ENCODE peak calls at places on chromosomes 1 and 21, in six cellular contexts. One of them, this sample, is unnamed.
A peak's percentile ranks its signal among the peaks of the same experiment; 100 is the strongest.

GRCh38 chr1:151425103-151425502 is 25.7 kb downstream of the PSMB4 start:
- DNase-seq in naive B cell: no peak
- DNase-seq in HT1080: no peak
- DNase-seq in T-helper 1 cell: no peak
- DNase-seq in NCI-H187 treated with DMSO at 0.1 percent for 48 hours: no peak
- DNase-seq in iris pigment epithelial cell: no peak
- DNase-seq in this sample: no peak

GRCh38 chr1:178931843-178932551 is 61.1 kb upstream of the ANGPTL1 start:
- DNase-seq in naive B cell: no peak
- DNase-seq in HT1080: no peak
- DNase-seq in T-helper 1 cell: no peak
- DNase-seq in NCI-H187 treated with DMSO at 0.1 percent for 48 hours: no peak
- DNase-seq in iris pigment epithelial cell: peak; percentile 81
- DNase-seq in this sample: no peak

GRCh38 chr1:245045087-245045881 is 109.5 kb upstream of the KIF26B start:
- DNase-seq in naive B cell: no peak
- DNase-seq in HT1080: peak; percentile 7
- DNase-seq in T-helper 1 cell: no peak
- DNase-seq in NCI-H187 treated with DMSO at 0.1 percent for 48 hours: no peak
- DNase-seq in iris pigment epithelial cell: no peak
- DNase-seq in this sample: peak; percentile 12

GRCh38 chr1:174291059-174291458 is 131.7 kb downstream of the RABGAP1L start:
- DNase-seq in naive B cell: no peak
- DNase-seq in HT1080: no peak
- DNase-seq in T-helper 1 cell: no peak
- DNase-seq in NCI-H187 treated with DMSO at 0.1 percent for 48 hours: no peak
- DNase-seq in iris pigment epithelial cell: no peak
- DNase-seq in this sample: no peak

GRCh38 chr1:177589166-177589565 is 380.7 kb downstream of the SEC16B start:
- DNase-seq in naive B cell: no peak
- DNase-seq in HT1080: no peak
- DNase-seq in T-helper 1 cell: no peak
- DNase-seq in NCI-H187 treated with DMSO at 0.1 percent for 48 hours: no peak
- DNase-seq in iris pigment epithelial cell: no peak
- DNase-seq in this sample: no peak

GRCh38 chr1:183648042-183648441 is 5.1 kb downstream of the APOBEC4 start:
- DNase-seq in naive B cell: no peak
- DNase-seq in HT1080: no peak
- DNase-seq in T-helper 1 cell: no peak
- DNase-seq in NCI-H187 treated with DMSO at 0.1 percent for 48 hours: no peak
- DNase-seq in iris pigment epithelial cell: no peak
- DNase-seq in this sample: peak; percentile 15

GRCh38 chr1:61588736-61589381 is 136.1 kb downstream of the TM2D1 start:
- DNase-seq in naive B cell: peak; percentile 12
- DNase-seq in HT1080: peak; percentile 59
- DNase-seq in T-helper 1 cell: peak; percentile 44
- DNase-seq in NCI-H187 treated with DMSO at 0.1 percent for 48 hours: no peak
- DNase-seq in iris pigment epithelial cell: peak; percentile 53
- DNase-seq in this sample: peak; percentile 82

GRCh38 chr21:35046880-35047229 is 2.2 kb downstream of the RUNX1 start:
- DNase-seq in naive B cell: no peak
- DNase-seq in HT1080: no peak
- DNase-seq in T-helper 1 cell: no peak
- DNase-seq in NCI-H187 treated with DMSO at 0.1 percent for 48 hours: no peak
- DNase-seq in iris pigment epithelial cell: peak; percentile 83
- DNase-seq in this sample: no peak

GRCh38 chr1:32753532-32754281 is 51.1 kb upstream of the SYNC start:
- DNase-seq in naive B cell: peak; percentile 72
- DNase-seq in HT1080: no peak
- DNase-seq in T-helper 1 cell: peak; percentile 53
- DNase-seq in NCI-H187 treated with DMSO at 0.1 percent for 48 hours: no peak
- DNase-seq in iris pigment epithelial cell: peak; percentile 47
- DNase-seq in this sample: peak; percentile 87

GRCh38 chr1:234608720-234609527 is 1.1 kb downstream of the IRF2BP2 start:
- DNase-seq in naive B cell: peak; percentile 81
- DNase-seq in HT1080: peak; percentile 40
- DNase-seq in T-helper 1 cell: peak; percentile 78
- DNase-seq in NCI-H187 treated with DMSO at 0.1 percent for 48 hours: no peak
- DNase-seq in iris pigment epithelial cell: peak; percentile 67
- DNase-seq in this sample: no peak

GRCh38 chr21:42578034-42578433 is 64.4 kb downstream of the SLC37A1 start:
- DNase-seq in naive B cell: no peak
- DNase-seq in HT1080: no peak
- DNase-seq in T-helper 1 cell: no peak
- DNase-seq in NCI-H187 treated with DMSO at 0.1 percent for 48 hours: no peak
- DNase-seq in iris pigment epithelial cell: no peak
- DNase-seq in this sample: no peak

GRCh38 chr1:179047637-179048002 is 21.9 kb downstream of the FAM20B start:
- DNase-seq in naive B cell: no peak
- DNase-seq in HT1080: no peak
- DNase-seq in T-helper 1 cell: no peak
- DNase-seq in NCI-H187 treated with DMSO at 0.1 percent for 48 hours: peak; percentile 99
- DNase-seq in iris pigment epithelial cell: no peak
- DNase-seq in this sample: peak; percentile 24

GRCh38 chr1:101216623-101217022 is 20.2 kb upstream of the S1PR1 start:
- DNase-seq in naive B cell: no peak
- DNase-seq in HT1080: no peak
- DNase-seq in T-helper 1 cell: no peak
- DNase-seq in NCI-H187 treated with DMSO at 0.1 percent for 48 hours: no peak
- DNase-seq in iris pigment epithelial cell: no peak
- DNase-seq in this sample: no peak

GRCh38 chr1:213055767-213056166 is 4.7 kb downstream of the RPS6KC1 start:
- DNase-seq in naive B cell: no peak
- DNase-seq in HT1080: no peak
- DNase-seq in T-helper 1 cell: no peak
- DNase-seq in NCI-H187 treated with DMSO at 0.1 percent for 48 hours: no peak
- DNase-seq in iris pigment epithelial cell: peak; percentile 19
- DNase-seq in this sample: no peak

GRCh38 chr21:45533731-45534571 is 8.3 kb downstream of the SLC19A1 start:
- DNase-seq in naive B cell: no peak
- DNase-seq in HT1080: no peak
- DNase-seq in T-helper 1 cell: no peak
- DNase-seq in NCI-H187 treated with DMSO at 0.1 percent for 48 hours: no peak
- DNase-seq in iris pigment epithelial cell: no peak
- DNase-seq in this sample: no peak

GRCh38 chr1:44786138-44786840 is 1.7 kb downstream of the BEST4 start:
- DNase-seq in naive B cell: peak; percentile 78
- DNase-seq in HT1080: no peak
- DNase-seq in T-helper 1 cell: peak; percentile 74
- DNase-seq in NCI-H187 treated with DMSO at 0.1 percent for 48 hours: no peak
- DNase-seq in iris pigment epithelial cell: peak; percentile 60
- DNase-seq in this sample: peak; percentile 29

GRCh38 chr1:111515291-111516007 is 12.0 kb upstream of the ADORA3 start:
- DNase-seq in naive B cell: peak; percentile 62
- DNase-seq in HT1080: no peak
- DNase-seq in T-helper 1 cell: no peak
- DNase-seq in NCI-H187 treated with DMSO at 0.1 percent for 48 hours: no peak
- DNase-seq in iris pigment epithelial cell: peak; percentile 57
- DNase-seq in this sample: no peak

GRCh38 chr1:61152706-61153105 is 70.3 kb downstream of the NFIA start:
- DNase-seq in naive B cell: no peak
- DNase-seq in HT1080: no peak
- DNase-seq in T-helper 1 cell: no peak
- DNase-seq in NCI-H187 treated with DMSO at 0.1 percent for 48 hours: no peak
- DNase-seq in iris pigment epithelial cell: no peak
- DNase-seq in this sample: peak; percentile 65

GRCh38 chr1:50272923-50273322 is 150.3 kb downstream of the DMRTA2 start:
- DNase-seq in naive B cell: no peak
- DNase-seq in HT1080: no peak
- DNase-seq in T-helper 1 cell: no peak
- DNase-seq in NCI-H187 treated with DMSO at 0.1 percent for 48 hours: no peak
- DNase-seq in iris pigment epithelial cell: no peak
- DNase-seq in this sample: peak; percentile 94

GRCh38 chr1:40078512-40079333 is 18.3 kb downstream of the PPT1 start:
- DNase-seq in naive B cell: peak; percentile 46
- DNase-seq in HT1080: peak; percentile 66
- DNase-seq in T-helper 1 cell: peak; percentile 64
- DNase-seq in NCI-H187 treated with DMSO at 0.1 percent for 48 hours: no peak
- DNase-seq in iris pigment epithelial cell: peak; percentile 51
- DNase-seq in this sample: peak; percentile 43

GRCh38 chr1:186033744-186034345 is 299.7 kb downstream of the HMCN1 start:
- DNase-seq in naive B cell: no peak
- DNase-seq in HT1080: peak; percentile 35
- DNase-seq in T-helper 1 cell: no peak
- DNase-seq in NCI-H187 treated with DMSO at 0.1 percent for 48 hours: no peak
- DNase-seq in iris pigment epithelial cell: peak; percentile 30
- DNase-seq in this sample: peak; percentile 18

GRCh38 chr1:60386259-60386658 is 312.7 kb upstream of the C1orf87 start:
- DNase-seq in naive B cell: no peak
- DNase-seq in HT1080: no peak
- DNase-seq in T-helper 1 cell: no peak
- DNase-seq in NCI-H187 treated with DMSO at 0.1 percent for 48 hours: no peak
- DNase-seq in iris pigment epithelial cell: no peak
- DNase-seq in this sample: no peak

GRCh38 chr1:181405584-181405983 is 77.7 kb upstream of the CACNA1E start:
- DNase-seq in naive B cell: no peak
- DNase-seq in HT1080: no peak
- DNase-seq in T-helper 1 cell: no peak
- DNase-seq in NCI-H187 treated with DMSO at 0.1 percent for 48 hours: no peak
- DNase-seq in iris pigment epithelial cell: no peak
- DNase-seq in this sample: no peak

This sample was measured in NCI-H69.